ENCODE peak calls at places on chromosomes 13 and 19, in five cellular contexts. O is HepG2, V is GM12878, L is endothelial cell of umbilical vein, A is breast epithelium. W is an unnamed sample.

GRCh38 chr19:17347361-17347760 is 10.0 kb downstream of the GTPBP3 start:
- DNase-seq in V (no peak), A (no peak), L (peak; percentile 51), O (no peak), W (no peak)

GRCh38 chr19:50896591-50897190 is 14.5 kb downstream of the KLK4 start:
- DNase-seq in O (peak; percentile 26), A (no peak), V (peak; percentile 100), L (no peak), W (peak; percentile 83)

GRCh38 chr19:38892841-38893240 is 6.6 kb downstream of the SIRT2 start:
- DNase-seq in L (no peak), V (no peak), O (no peak), A (no peak), W (no peak)

GRCh38 chr19:21705393-21705792 is 62.0 kb downstream of the ZNF100 start:
- DNase-seq in L (no peak), V (no peak), O (no peak), A (no peak), W (no peak)

GRCh38 chr19:7928741-7929701 is 3.1 kb upstream of the CTXN1 start:
- DNase-seq in L (peak; percentile 65), A (no peak), V (no peak), O (peak; percentile 53), W (no peak)

GRCh38 chr19:3881272-3882040 is 971 bp downstream of the ATCAY start:
- DNase-seq in A (no peak), V (no peak), L (no peak), O (no peak), W (no peak)

GRCh38 chr13:95254341-95254740 is 46.9 kb downstream of the ABCC4 start:
- DNase-seq in A (no peak), V (no peak), O (no peak), L (peak; percentile 18), W (no peak)

GRCh38 chr13:28609936-28610335 is 49.0 kb upstream of the POMP start:
- DNase-seq in L (no peak), O (no peak), V (no peak), A (no peak), W (no peak)

GRCh38 chr19:19059837-19060611 is 3.8 kb upstream of the SLC25A42 start:
- DNase-seq in A (no peak), L (no peak), O (no peak), V (no peak), W (no peak)

GRCh38 chr13:75993823-75994222 is 357.7 kb downstream of the LMO7 start:
- DNase-seq in A (no peak), V (no peak), L (no peak), O (peak; percentile 10), W (no peak)

GRCh38 chr13:31160857-31161582 is 684 bp downstream of the HSPH1 start:
- DNase-seq in A (no peak), O (peak; percentile 31), V (peak; percentile 37), L (peak; percentile 74), W (peak; percentile 89)

GRCh38 chr13:52921194-52921593 is 72.8 kb upstream of the PCDH8 start:
- DNase-seq in V (peak; percentile 72), O (no peak), L (no peak), A (no peak), W (no peak)

GRCh38 chr13:45409993-45410392 is 8.2 kb downstream of the SLC25A30 start:
- DNase-seq in L (no peak), O (no peak), V (no peak), A (no peak), W (no peak)

GRCh38 chr19:55178781-55179569 is 1.1 kb downstream of the SYT5 start:
- DNase-seq in O (peak; percentile 34), L (peak; percentile 40), A (no peak), V (peak; percentile 40), W (peak; percentile 96)

GRCh38 chr13:95660981-95661581 is 15.9 kb upstream of the DNAJC3 start:
- DNase-seq in O (peak; percentile 51), L (peak; percentile 61), A (no peak), V (no peak), W (no peak)

GRCh38 chr19:13339869-13340268 is 166.4 kb downstream of the CACNA1A start:
- DNase-seq in L (no peak), A (no peak), O (no peak), V (no peak), W (no peak)

GRCh38 chr19:42594617-42595489 is at the start of gene CEACAM8:
- DNase-seq in L (no peak), A (no peak), V (no peak), O (no peak), W (no peak)

GRCh38 chr13:30744056-30744684 is 8.8 kb downstream of the ALOX5AP start:
- DNase-seq in O (peak; percentile 54), V (peak; percentile 95), L (peak; percentile 36), A (no peak), W (peak; percentile 93)

GRCh38 chr19:29478578-29479565 is 46.9 kb upstream of the VSTM2B start:
- DNase-seq in L (no peak), V (no peak), A (no peak), O (peak; percentile 13), W (no peak)

GRCh38 chr19:11848594-11849263 is at the start of gene ZNF439:
- DNase-seq in A (peak; percentile 94), L (peak; percentile 7), V (peak; percentile 52), O (peak; percentile 85), W (peak; percentile 96)

GRCh38 chr19:30029721-30030510 is 87.9 kb downstream of the URI1 start:
- DNase-seq in L (peak; percentile 39), O (no peak), A (no peak), V (peak; percentile 90), W (no peak)

GRCh38 chr13:21458816-21459701 is at the start of gene ZDHHC20:
- DNase-seq in O (peak; percentile 72), A (peak; percentile 88), L (peak; percentile 82), V (no peak), W (peak; percentile 98)

GRCh38 chr13:112204881-112205327 is 138.0 kb downstream of the SOX1 start:
- DNase-seq in L (no peak), V (no peak), O (no peak), A (no peak), W (no peak)

GRCh38 chr19:34501339-34502320 is 20.1 kb downstream of the WTIP start:
- DNase-seq in A (peak; percentile 93), V (peak; percentile 25), O (peak; percentile 76), L (peak; percentile 91), W (peak; percentile 96)
- TF ChIP-seq POLR2AphosphoS5 in A (peak; percentile 28), V (no peak), O (no peak), L (peak; percentile 53), W (peak; percentile 81)

GRCh38 chr19:1606138-1606651 is 933 bp upstream of the UQCR11 start:
- DNase-seq in L (no peak), O (no peak), V (no peak), A (no peak), W (no peak)
- H3K4me1 ChIP-seq in L (peaks cover 9% of the 10 kb centered on the region), O (peaks cover 33% of the 10 kb centered on the region), V (peaks cover 9% of the 10 kb centered on the region), A (no peaks in the 10 kb centered on the region), W (peaks cover 54% of the 10 kb centered on the region)

GRCh38 chr19:47109177-47109540 is 4.4 kb downstream of the ZC3H4 start:
- DNase-seq in O (no peak), L (no peak), A (no peak), V (no peak), W (no peak)
- H3K27ac ChIP-seq in O (peak overlapping the region; percentile 100), L (peak overlapping the region; percentile 92), A (peak overlapping the region; percentile 100), V (peak overlapping the region; percentile 99), W (peak overlapping the region; percentile 100)

GRCh38 chr19:44943801-44944249 is 1.8 kb downstream of the APOC4 start:
- DNase-seq in L (no peak), V (no peak), O (no peak), A (no peak), W (peak; percentile 83)

GRCh38 chr19:44948237-44948636 is 2.4 kb downstream of the APOC2 start:
- DNase-seq in V (no peak), L (no peak), O (no peak), A (no peak), W (no peak)

GRCh38 chr19:44948763-44949374 is 3.0 kb downstream of the APOC2 start:
- DNase-seq in O (no peak), A (no peak), L (no peak), V (no peak), W (no peak)

GRCh38 chr19:44949550-44949949 is 3.7 kb downstream of the APOC2 start:
- DNase-seq in O (no peak), L (no peak), V (no peak), A (no peak), W (no peak)

GRCh38 chr19:44947041-44947581 is 1.3 kb downstream of the APOC2 start:
- DNase-seq in L (no peak), O (no peak), A (no peak), V (no peak), W (no peak)
- TF ChIP-seq POLR2AphosphoS5 in L (no peak), O (no peak), A (no peak), V (no peak), W (no peak)

GRCh38 chr13:46546084-46546786 is 6.7 kb upstream of the LRCH1 start:
- DNase-seq in L (no peak), A (no peak), O (no peak), V (no peak), W (no peak)
- H3K4me1 ChIP-seq in L (peaks cover 7% of the 10 kb centered on the region), A (no peaks in the 10 kb centered on the region), O (peaks cover 5% of the 10 kb centered on the region), V (peaks cover 15% of the 10 kb centered on the region), W (peaks cover 7% of the 10 kb centered on the region)

W was measured in spleen.